ENCODE peak calls at places on chromosomes 5 and 9, in ten cellular contexts. Y is adrenal gland; J is H1; M is right cardiac atrium; U is pancreas; V is Peyer's patch; Z is tibial nerve; H is left ventricle myocardium inferior; C is naive thymus-derived CD4-positive, alpha-beta T cell; D is neural progenitor cell. X is an unnamed sample.

GRCh38 chr5:122584411-122585110 is 190.3 kb upstream of the SNX2 start:
- DNase-seq in Y (no peak), J (no peak), M (no peak), U (no peak), V (no peak), Z (no peak), H (no peak), C (no peak), D (no peak), X (no peak)

GRCh38 chr5:151671979-151672378 is 14.7 kb downstream of the SPARC start:
- DNase-seq in Y (no peak), J (no peak), M (peak), U (no peak), V (no peak), Z (no peak), H (no peak), C (no peak), D (no peak), X (no peak)

GRCh38 chr9:138112090-138112748 is 234.6 kb downstream of the CACNA1B start:
- DNase-seq in Y (peak), J (no peak), M (no peak), U (no peak), V (peak), Z (no peak), H (no peak), C (no peak), D (no peak), X (no peak)

GRCh38 chr9:107614765-107615164 is 125.2 kb upstream of the KLF4 start:
- DNase-seq in Y (no peak), J (no peak), M (no peak), U (no peak), V (no peak), Z (no peak), H (no peak), C (no peak), D (no peak), X (no peak)

GRCh38 chr5:77629553-77630245 is 8.8 kb downstream of the OTP start:
- DNase-seq in Y (no peak), J (no peak), M (peak), U (peak), V (no peak), Z (no peak), H (no peak), C (no peak), D (peak), X (no peak)

GRCh38 chr9:37914701-37915358 is 10.9 kb upstream of the SLC25A51 start:
- DNase-seq in Y (no peak), J (no peak), M (no peak), U (no peak), V (no peak), Z (no peak), H (no peak), C (no peak), D (no peak), X (peak)

GRCh38 chr5:65880673-65881072 is 45.7 kb upstream of the ERBIN start:
- DNase-seq in Y (no peak), J (no peak), M (no peak), U (no peak), V (no peak), Z (peak), H (no peak), C (no peak), D (no peak), X (no peak)

GRCh38 chr5:175467983-175468698 is 10.2 kb upstream of the SFXN1 start:
- DNase-seq in Y (no peak), J (no peak), M (no peak), U (no peak), V (no peak), Z (no peak), H (no peak), C (no peak), D (no peak), X (no peak)

GRCh38 chr5:122985006-122985700 is 51.4 kb downstream of the PPIC start:
- DNase-seq in Y (no peak), J (no peak), M (no peak), U (no peak), V (no peak), Z (no peak), H (no peak), C (no peak), D (no peak), X (no peak)

GRCh38 chr5:113572716-113573115 is 59.2 kb downstream of the YTHDC2 start:
- DNase-seq in Y (no peak), J (no peak), M (no peak), U (no peak), V (no peak), Z (no peak), H (no peak), C (no peak), D (no peak), X (no peak)

GRCh38 chr5:88875609-88876234 is 7.3 kb downstream of the MEF2C start:
- DNase-seq in Y (no peak), J (no peak), M (no peak), U (no peak), V (no peak), Z (no peak), H (no peak), C (no peak), D (no peak), X (no peak)
- H3K4me3 ChIP-seq in Y (no peak), J (no peak), M (peak), U (no peak), V (no peak), Z (no peak), H (peak), C (no peak), D (no peak), X (peak)

DNA sequence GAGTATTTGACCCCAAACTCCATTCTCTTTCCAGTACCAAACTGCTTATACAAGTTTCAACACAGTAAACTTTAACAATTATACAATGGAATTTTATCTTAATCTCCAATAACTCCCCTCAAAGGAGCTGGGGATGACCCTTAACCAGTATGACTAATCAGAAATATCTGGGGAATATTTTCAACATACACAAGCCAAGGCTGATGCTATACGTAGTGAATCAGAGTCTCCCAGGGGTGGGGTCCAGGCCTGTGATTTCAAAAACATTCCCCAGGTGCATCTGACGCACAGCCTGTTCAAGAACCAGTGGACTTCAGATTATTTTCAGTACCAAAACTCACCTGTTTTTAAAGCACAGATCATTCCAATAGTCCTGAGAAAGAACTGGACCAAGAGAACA is 11.8 kb upstream of the SEMA5A start:
- DNase-seq in Y (no peak), J (no peak), M (no peak), U (no peak), V (no peak), Z (no peak), H (no peak), C (no peak), D (no peak), X (no peak)
- H3K27ac ChIP-seq in Y (no peak), J (no peak), M (no peak), U (no peak), V (no peak), Z (no peak), H (no peak), C (no peak), D (no peak), X (no peak)

GRCh38 chr9:130940023-130940549 is 1.0 kb upstream of the FIBCD1 start:
- DNase-seq in Y (no peak), J (no peak), M (peak), U (peak), V (no peak), Z (no peak), H (no peak), C (no peak), D (peak), X (no peak)
- H3K4me3 ChIP-seq in Y (no peak), J (peak), M (peak), U (peak), V (peak), Z (no peak), H (peak), C (no peak), D (peak), X (peak)

GRCh38 chr9:14346301-14346721 is 32.4 kb upstream of the NFIB start:
- DNase-seq in Y (no peak), J (no peak), M (peak), U (no peak), V (no peak), Z (no peak), H (peak), C (no peak), D (peak), X (peak)

GRCh38 chr9:14344846-14345585 is 31.1 kb upstream of the NFIB start:
- DNase-seq in Y (no peak), J (no peak), M (peak), U (no peak), V (no peak), Z (no peak), H (no peak), C (no peak), D (peak), X (no peak)

GRCh38 chr9:14343948-14344547 is 30.1 kb upstream of the NFIB start:
- DNase-seq in Y (no peak), J (no peak), M (peak), U (no peak), V (no peak), Z (no peak), H (peak), C (no peak), D (peak), X (peak)

GRCh38 chr9:14346826-14347407 is 33.0 kb upstream of the NFIB start:
- DNase-seq in Y (no peak), J (no peak), M (peak), U (no peak), V (no peak), Z (no peak), H (peak), C (no peak), D (peak), X (peak)

GRCh38 chr9:14345586-14346237 is 31.8 kb upstream of the NFIB start:
- DNase-seq in Y (no peak), J (no peak), M (peak), U (no peak), V (no peak), Z (no peak), H (no peak), C (no peak), D (peak), X (no peak)
- H3K27ac ChIP-seq in Y (no peak), J (no peak), M (peak), U (no peak), V (no peak), Z (peak), H (peak), C (no peak), D (no peak), X (peak)

GRCh38 chr9:77946969-77947368 is 84.6 kb downstream of the GNAQ start:
- DNase-seq in Y (no peak), J (no peak), M (peak), U (no peak), V (no peak), Z (no peak), H (no peak), C (no peak), D (no peak), X (no peak)
- H3K4me3 ChIP-seq in Y (no peak), J (no peak), M (no peak), U (no peak), V (no peak), Z (no peak), H (no peak), C (no peak), D (no peak), X (no peak)

GRCh38 chr9:98229090-98229395 is 26.4 kb downstream of the TBC1D2 start:
- DNase-seq in Y (no peak), J (no peak), M (no peak), U (no peak), V (no peak), Z (no peak), H (no peak), C (no peak), D (no peak), X (no peak)
- H3K27ac ChIP-seq in Y (no peak), J (no peak), M (no peak), U (no peak), V (no peak), Z (no peak), H (no peak), C (no peak), D (no peak), X (no peak)

DNA sequence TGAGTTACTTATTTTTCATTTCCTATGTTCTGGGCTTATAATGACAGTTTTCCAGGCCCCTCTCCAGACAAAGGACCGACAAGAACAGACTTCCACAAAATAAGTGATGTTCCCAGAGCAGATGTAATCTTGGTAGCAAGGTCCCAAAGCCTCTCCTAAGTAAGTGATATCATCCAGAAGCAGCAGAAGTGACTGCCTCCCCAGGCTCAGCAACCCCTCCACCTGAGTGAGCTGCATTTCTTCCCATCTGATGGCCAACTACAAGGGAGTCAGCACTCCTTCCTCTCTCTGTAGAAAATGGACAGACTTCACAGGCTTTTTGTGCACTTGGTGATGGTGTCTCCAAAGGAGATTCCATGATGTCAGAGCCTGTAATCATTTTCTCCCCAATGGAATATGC is 57.1 kb downstream of the SEMA6A start:
- DNase-seq in Y (no peak), J (no peak), M (no peak), U (no peak), V (no peak), Z (no peak), H (no peak), C (no peak), D (no peak), X (no peak)
- H3K4me3 ChIP-seq in Y (no peak), J (no peak), M (no peak), U (no peak), V (no peak), Z (no peak), H (no peak), C (no peak), D (no peak), X (no peak)

GRCh38 chr9:109319631-109320233 is 1.1 kb downstream of the EPB41L4B start:
- DNase-seq in Y (peak), J (no peak), M (peak), U (peak), V (no peak), Z (no peak), H (no peak), C (no peak), D (peak), X (no peak)
- H3K27ac ChIP-seq in Y (no peak), J (no peak), M (peak), U (peak), V (no peak), Z (peak), H (peak), C (no peak), D (no peak), X (no peak)

DNA sequence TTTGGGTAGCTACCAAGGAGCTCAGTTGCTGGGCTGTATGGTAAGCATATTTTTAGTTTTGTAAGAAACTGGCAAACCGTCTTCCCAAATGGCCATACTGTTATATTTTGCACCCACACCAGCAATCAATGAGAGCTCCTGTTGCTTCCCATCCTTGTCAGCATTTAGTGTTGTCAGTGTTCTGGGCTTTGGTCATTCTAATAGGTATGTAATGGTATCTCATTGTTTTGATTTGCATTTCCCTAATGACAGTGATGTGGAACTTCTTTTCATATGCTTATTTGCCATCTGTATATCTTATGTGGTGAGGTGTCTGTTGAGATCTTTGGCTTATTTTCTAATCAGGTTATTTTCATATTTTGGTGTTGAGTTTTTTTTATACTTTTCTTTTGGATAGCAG is 320.1 kb downstream of the MLLT3 start:
- DNase-seq in Y (no peak), J (no peak), M (no peak), U (no peak), V (no peak), Z (no peak), H (no peak), C (no peak), D (no peak), X (no peak)
- H3K4me3 ChIP-seq in Y (no peak), J (peak), M (no peak), U (no peak), V (no peak), Z (no peak), H (no peak), C (no peak), D (no peak), X (no peak)

GRCh38 chr9:3858961-3859360 is 333.2 kb upstream of the RFX3 start:
- DNase-seq in Y (no peak), J (no peak), M (no peak), U (no peak), V (no peak), Z (no peak), H (no peak), C (no peak), D (no peak), X (no peak)

GRCh38 chr9:3855601-3856328 is 330.0 kb upstream of the RFX3 start:
- DNase-seq in Y (no peak), J (no peak), M (no peak), U (no peak), V (no peak), Z (no peak), H (no peak), C (no peak), D (no peak), X (no peak)

GRCh38 chr9:3852545-3852944 is 326.7 kb upstream of the RFX3 start:
- DNase-seq in Y (no peak), J (no peak), M (no peak), U (no peak), V (no peak), Z (no peak), H (no peak), C (no peak), D (no peak), X (no peak)

GRCh38 chr9:3856592-3856991 is 330.8 kb upstream of the RFX3 start:
- DNase-seq in Y (no peak), J (no peak), M (no peak), U (no peak), V (no peak), Z (no peak), H (no peak), C (no peak), D (no peak), X (no peak)

DNA sequence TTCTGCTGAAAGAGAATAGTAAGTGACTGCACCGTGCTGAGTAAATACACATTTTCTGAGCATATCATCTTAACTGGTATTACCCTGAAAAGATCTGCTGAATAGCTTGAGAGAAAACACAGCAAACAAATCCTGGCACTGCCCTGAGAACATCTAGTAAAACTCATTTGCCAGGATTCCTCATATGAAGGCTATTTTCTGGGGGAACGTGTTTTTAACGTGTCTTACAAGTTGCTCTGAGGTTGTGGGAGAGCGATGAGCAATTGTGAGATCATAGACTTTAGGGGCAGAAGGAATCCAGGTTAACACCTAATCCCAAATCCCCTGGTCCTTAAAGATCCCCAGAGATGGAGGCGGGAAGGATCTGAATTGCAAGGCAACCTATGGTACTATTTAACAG is 331.9 kb upstream of the RFX3 start:
- DNase-seq in Y (no peak), J (no peak), M (no peak), U (no peak), V (no peak), Z (no peak), H (no peak), C (no peak), D (no peak), X (no peak)
- H3K27ac ChIP-seq in Y (no peak), J (no peak), M (no peak), U (no peak), V (no peak), Z (no peak), H (no peak), C (no peak), D (no peak), X (no peak)

X was measured in dorsolateral prefrontal cortex.